ENCODE peak calls at places on chromosome X, in five cellular contexts. O, W, L, D and K are unnamed samples.

GRCh38 chrX:37785569-37785968 is 5.7 kb downstream of the CYBB start:
- DNase-seq in O (no peak), W (no peak), L (no peak), D (peak), K (no peak)

GRCh38 chrX:9312922-9313867 is 151.7 kb upstream of the TBL1X start:
- DNase-seq in O (peak), W (no peak), L (peak), D (peak), K (peak)

GRCh38 chrX:131572372-131573014 is 28.6 kb downstream of the OR13H1 start:
- DNase-seq in O (no peak), W (no peak), L (no peak), D (no peak), K (no peak)

GRCh38 chrX:111100191-111100590 is 4.2 kb downstream of the PAK3 start:
- DNase-seq in O (no peak), W (no peak), L (peak), D (peak), K (peak)

GRCh38 chrX:33725556-33726232 is 406.4 kb downstream of the FAM47A start:
- DNase-seq in O (no peak), W (no peak), L (no peak), D (peak), K (no peak)

GRCh38 chrX:151741606-151742005 is 7.1 kb downstream of the CNGA2 start:
- DNase-seq in O (no peak), W (no peak), L (no peak), D (no peak), K (no peak)

GRCh38 chrX:51456814-51457213 is 39.6 kb downstream of the NUDT11 start:
- DNase-seq in O (no peak), W (no peak), L (peak), D (peak), K (no peak)

GRCh38 chrX:68114573-68115199 is 318.6 kb downstream of the OPHN1 start:
- DNase-seq in O (peak), W (no peak), L (no peak), D (peak), K (no peak)

GRCh38 chrX:77264490-77264889 is 182.7 kb upstream of the FGF16 start:
- DNase-seq in O (no peak), W (no peak), L (no peak), D (no peak), K (no peak)

GRCh38 chrX:151703487-151703886 is 8.2 kb downstream of the PRRG3 start:
- DNase-seq in O (no peak), W (no peak), L (no peak), D (no peak), K (no peak)

GRCh38 chrX:69133561-69134542 is 31.4 kb downstream of the PJA1 start:
- DNase-seq in O (no peak), W (no peak), L (peak), D (peak), K (no peak)

GRCh38 chrX:148573119-148573518 is 72.7 kb downstream of the AFF2 start:
- DNase-seq in O (no peak), W (no peak), L (peak), D (no peak), K (no peak)

GRCh38 chrX:50988649-50989048 is 78.1 kb downstream of the BMP15 start:
- DNase-seq in O (no peak), W (no peak), L (peak), D (peak), K (peak)

GRCh38 chrX:109952985-109953905 is 49.7 kb upstream of the TMEM164 start:
- DNase-seq in O (no peak), W (no peak), L (no peak), D (no peak), K (peak)

GRCh38 chrX:12973561-12974216 is 1.2 kb upstream of the TMSB4X start:
- DNase-seq in O (no peak), W (no peak), L (peak), D (no peak), K (no peak)

GRCh38 chrX:22542641-22543040 is 269.9 kb downstream of the CBLL2 start:
- DNase-seq in O (no peak), W (no peak), L (no peak), D (no peak), K (no peak)

GRCh38 chrX:117895418-117895817 is 221.2 kb downstream of the KLHL13 start:
- DNase-seq in O (no peak), W (no peak), L (no peak), D (no peak), K (no peak)

GRCh38 chrX:110734894-110735541 is 60.6 kb downstream of the CHRDL1 start:
- DNase-seq in O (no peak), W (no peak), L (no peak), D (peak), K (no peak)

GRCh38 chrX:45068555-45068954 is 132.1 kb downstream of the DIPK2B start:
- DNase-seq in O (no peak), W (no peak), L (no peak), D (no peak), K (no peak)

GRCh38 chrX:57595381-57595811 is 3.6 kb downstream of the ZXDB start:
- DNase-seq in O (no peak), W (no peak), L (no peak), D (peak), K (no peak)

GRCh38 chrX:21865436-21865835 is 9.6 kb downstream of the YY2 start:
- DNase-seq in O (no peak), W (no peak), L (no peak), D (no peak), K (no peak)

GRCh38 chrX:40077176-40077575 is 20.6 kb downstream of the BCOR start:
- DNase-seq in O (no peak), W (no peak), L (no peak), D (no peak), K (no peak)

DNA sequence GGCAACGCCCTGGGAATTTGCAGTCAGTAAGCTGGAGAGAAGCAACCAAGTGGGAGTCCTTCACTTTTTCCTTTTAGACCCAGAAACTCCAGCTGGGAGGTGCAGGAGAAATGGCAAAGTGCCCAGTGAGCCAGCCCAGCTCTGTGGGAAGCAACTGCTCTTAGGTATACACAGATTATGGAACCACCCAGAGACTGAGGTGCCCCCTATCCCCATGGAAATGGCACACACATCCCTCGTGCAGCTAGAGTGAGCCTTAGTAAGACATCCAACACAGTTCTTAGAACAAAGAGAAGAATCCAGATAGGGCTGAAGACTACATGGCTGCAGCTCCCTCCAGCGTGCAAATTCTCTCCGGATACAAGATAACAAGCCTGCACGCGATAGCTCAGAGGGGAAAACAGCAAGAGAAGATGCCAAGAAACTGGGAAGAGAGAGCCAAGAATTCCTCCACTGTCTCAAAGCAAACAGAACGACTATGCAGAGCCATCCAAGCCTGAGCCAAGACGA is 26.6 kb upstream of the IRAK1 start:
- DNase-seq in O (peak), W (no peak), L (no peak), D (peak), K (no peak)
- TF ChIP-seq CTCF in O (no peak), W (no peak), L (no peak), D (no peak), K (no peak)

DNA sequence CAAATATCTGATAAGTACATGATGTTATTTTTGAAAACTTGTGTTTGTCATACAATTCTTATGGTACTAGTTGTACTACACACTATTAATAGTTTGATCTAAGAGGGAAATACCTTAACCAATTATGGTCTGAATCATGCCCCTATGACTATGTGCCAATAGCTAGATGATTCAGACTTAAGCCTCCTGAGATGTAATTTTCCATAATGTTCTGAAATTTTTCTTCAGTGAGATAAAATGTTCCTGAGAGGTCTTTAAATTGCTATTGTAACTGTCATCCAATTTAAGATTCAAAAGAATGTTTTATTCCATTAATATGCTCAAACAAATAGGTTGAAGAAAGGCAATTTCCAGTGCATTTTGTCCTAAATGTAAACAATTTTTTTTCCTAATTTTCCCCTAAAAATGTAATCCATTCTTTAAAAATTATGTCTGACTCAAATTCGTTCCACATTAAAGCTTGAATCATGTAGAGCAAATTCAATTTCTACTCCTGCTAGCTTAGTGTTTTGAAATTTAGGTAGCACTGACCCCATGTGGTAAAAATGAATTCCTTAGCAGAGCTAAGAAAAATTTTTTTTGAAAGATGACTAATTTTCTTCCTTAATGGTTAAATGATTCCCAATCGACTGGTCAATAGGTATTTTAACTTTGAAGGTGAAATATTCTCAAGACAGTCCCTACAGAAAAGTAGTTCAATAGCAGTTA is 49.1 kb downstream of the APOOL start:
- DNase-seq in O (no peak), W (no peak), L (peak), D (peak), K (no peak)
- TF ChIP-seq CTCF in O (no peak), W (peak), L (peak), D (no peak), K (no peak)

GRCh38 chrX:10597871-10598270 is 22.5 kb downstream of the MID1 start:
- DNase-seq in O (no peak), W (no peak), L (peak), D (peak), K (no peak)
- TF ChIP-seq CTCF in O (no peak), W (no peak), L (peak), D (peak), K (peak)

GRCh38 chrX:83535417-83536244 is 27.5 kb downstream of the POU3F4 start:
- DNase-seq in O (no peak), W (no peak), L (no peak), D (peak), K (no peak)

GRCh38 chrX:83529950-83530349 is 21.9 kb downstream of the POU3F4 start:
- DNase-seq in O (no peak), W (no peak), L (no peak), D (no peak), K (no peak)
- TF ChIP-seq CTCF in O (no peak), W (no peak), L (no peak), D (no peak), K (no peak)

GRCh38 chrX:72539822-72540221 is 32.8 kb downstream of the HDAC8 start:
- DNase-seq in O (no peak), W (no peak), L (no peak), D (no peak), K (no peak)

GRCh38 chrX:72536542-72536941 is 36.1 kb downstream of the HDAC8 start:
- DNase-seq in O (no peak), W (no peak), L (no peak), D (no peak), K (no peak)

GRCh38 chrX:72545990-72546389 is 26.7 kb downstream of the HDAC8 start:
- DNase-seq in O (no peak), W (no peak), L (no peak), D (no peak), K (no peak)

DNA sequence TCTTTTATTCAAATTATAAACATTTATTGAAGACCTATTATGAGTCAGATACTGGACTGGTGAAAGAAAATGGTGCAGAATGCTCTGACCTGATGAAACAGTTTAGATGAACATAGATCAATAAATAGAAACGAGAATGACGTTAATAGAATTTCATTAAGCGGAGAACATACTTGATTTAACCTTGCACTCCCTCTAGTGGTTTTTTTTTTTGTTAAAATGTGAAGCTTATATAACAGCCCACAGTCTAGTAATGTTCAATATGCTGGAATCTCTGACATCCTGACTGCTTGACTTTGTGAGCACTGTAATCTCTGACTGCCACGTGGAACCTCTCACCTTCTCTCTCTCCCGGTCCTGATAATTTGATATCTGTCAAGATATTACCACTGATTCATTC is 32.3 kb downstream of the HDAC8 start:
- DNase-seq in O (no peak), W (no peak), L (peak), D (peak), K (no peak)
- TF ChIP-seq CTCF in O (no peak), W (peak), L (peak), D (no peak), K (no peak)

DNA sequence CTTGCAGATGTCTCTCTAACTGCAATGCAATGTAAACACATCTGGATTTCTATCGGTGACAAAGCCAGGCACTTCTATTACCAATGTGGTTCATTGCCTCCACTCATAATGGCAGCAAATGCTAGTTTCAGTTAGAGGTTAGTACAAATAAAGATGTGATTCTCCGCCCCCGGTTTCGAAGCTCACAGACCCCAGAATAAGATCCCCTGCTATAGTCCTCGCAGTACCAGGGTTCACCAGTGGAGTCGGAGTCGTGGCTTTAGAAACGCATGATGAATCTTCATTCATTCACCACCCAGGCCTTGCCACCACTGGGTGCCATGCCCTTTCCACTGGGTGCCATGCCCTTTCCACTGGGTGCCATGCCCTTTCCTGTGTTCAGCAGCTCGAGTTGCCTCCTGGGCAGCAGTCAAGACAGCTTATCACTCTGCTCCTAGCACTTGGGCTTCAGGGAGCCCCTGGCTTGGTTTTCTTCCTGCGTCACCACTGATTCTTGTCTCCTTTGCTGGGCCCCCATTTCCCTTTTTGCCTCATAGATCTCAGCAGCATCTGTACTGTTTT is 3.5 kb upstream of the NAA10 start:
- DNase-seq in O (no peak), W (no peak), L (no peak), D (no peak), K (no peak)
- TF ChIP-seq CTCF in O (no peak), W (no peak), L (no peak), D (no peak), K (no peak)

DNA sequence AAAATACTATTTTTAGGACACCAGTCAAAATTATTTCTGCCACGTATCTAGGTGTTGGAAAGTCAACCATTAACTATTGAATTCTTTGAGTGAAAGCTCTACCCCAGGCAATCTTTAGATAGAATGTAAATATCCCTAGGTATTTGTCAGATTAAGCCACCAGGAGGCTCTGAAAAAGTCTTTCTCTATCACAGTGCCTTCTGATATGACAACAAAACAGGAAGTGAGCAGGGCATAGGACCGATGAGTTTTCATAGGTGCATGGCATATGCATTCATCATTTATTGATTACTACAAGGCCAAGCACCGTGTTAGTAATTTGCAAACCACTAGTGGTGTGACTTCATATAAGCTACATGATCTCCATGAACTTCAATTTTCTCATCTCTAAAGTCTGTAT is 333.6 kb upstream of the F9 start:
- DNase-seq in O (no peak), W (no peak), L (no peak), D (no peak), K (no peak)
- TF ChIP-seq CTCF in O (no peak), W (no peak), L (no peak), D (no peak), K (no peak)

DNA sequence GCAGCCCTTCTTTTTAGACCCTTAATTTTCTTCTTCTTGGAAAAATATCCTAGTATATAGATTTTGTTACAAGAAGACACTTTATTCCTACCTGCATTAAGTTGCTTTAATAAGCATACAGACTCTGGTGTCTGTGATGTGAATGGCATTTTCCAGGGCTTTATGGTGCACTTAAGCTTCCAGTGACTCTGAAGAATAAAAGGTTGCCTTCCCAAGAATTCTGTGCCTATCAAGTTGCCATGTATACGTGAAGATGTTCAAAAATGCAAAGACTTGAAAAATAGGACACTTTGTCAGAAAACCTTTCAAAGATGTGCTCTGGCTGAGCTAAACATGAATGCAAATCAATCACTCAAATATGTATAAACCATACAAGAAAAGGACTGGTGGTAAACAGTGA is 110.9 kb downstream of the RS1 start:
- DNase-seq in O (no peak), W (no peak), L (no peak), D (no peak), K (no peak)
- TF ChIP-seq CTCF in O (no peak), W (no peak), L (no peak), D (no peak), K (no peak)